ENCODE peak calls at places on chromosomes 13 and 19, in six cellular contexts. N, W, P, Z, R and F are unnamed samples.

GRCh38 chr19:50214699-50215543 is 11.5 kb downstream of the MYH14 start:
- DNase-seq in R (no peak), Z (no peak), P (no peak), W (no peak), N (no peak), F (peak; percentile 95)

GRCh38 chr19:6776999-6777398 is 4.5 kb downstream of the VAV1 start:
- DNase-seq in N (no peak), R (no peak), Z (no peak), W (no peak), P (no peak), F (no peak)

GRCh38 chr19:40687525-40688016 is 2.9 kb downstream of the NUMBL start:
- DNase-seq in Z (peak; percentile 23), N (no peak), W (peak; percentile 77), R (peak; percentile 98), P (peak; percentile 73), F (peak; percentile 48)

GRCh38 chr19:7931221-7932061 is 5.5 kb upstream of the CTXN1 start:
- DNase-seq in P (no peak), N (no peak), W (peak; percentile 14), R (no peak), Z (no peak), F (no peak)

GRCh38 chr13:20294497-20294896 is 62.4 kb upstream of the GJB6 start:
- DNase-seq in P (peak; percentile 13), W (no peak), Z (no peak), R (no peak), N (no peak), F (no peak)

GRCh38 chr13:109100705-109101104 is 471.3 kb downstream of the MYO16 start:
- DNase-seq in Z (no peak), N (no peak), P (no peak), R (no peak), W (no peak), F (no peak)

GRCh38 chr19:29620931-29621351 is 14.9 kb downstream of the POP4 start:
- DNase-seq in W (no peak), Z (no peak), R (no peak), P (no peak), N (no peak), F (peak; percentile 50)

GRCh38 chr13:71865858-71866172 is 1.2 kb downstream of the DACH1 start:
- DNase-seq in W (no peak), N (peak; percentile 65), P (no peak), Z (no peak), R (no peak), F (peak; percentile 25)

GRCh38 chr19:16778796-16779411 is 50.3 kb upstream of the SIN3B start:
- DNase-seq in R (peak; percentile 41), N (peak; percentile 52), P (peak; percentile 81), W (peak; percentile 10), Z (peak; percentile 26), F (no peak)

GRCh38 chr19:46654621-46655152 is 6.3 kb downstream of the DACT3 start:
- DNase-seq in P (no peak), R (no peak), Z (no peak), N (no peak), W (no peak), F (no peak)

GRCh38 chr19:296476-297225 is 5.4 kb upstream of the PLPP2 start:
- DNase-seq in P (no peak), N (no peak), W (no peak), Z (no peak), R (no peak), F (peak; percentile 62)

GRCh38 chr13:66154354-66154753 is 1075.8 kb downstream of the PCDH9 start:
- DNase-seq in N (no peak), Z (no peak), W (no peak), R (no peak), P (no peak), F (no peak)

GRCh38 chr19:954272-954671 is 28.4 kb downstream of the ARID3A start:
- DNase-seq in N (no peak), R (no peak), W (no peak), P (no peak), Z (no peak), F (no peak)

GRCh38 chr13:41842029-41842428 is 118.9 kb downstream of the VWA8 start:
- DNase-seq in N (no peak), W (no peak), Z (no peak), R (no peak), P (no peak), F (no peak)

GRCh38 chr19:48991823-48992570 is 1.1 kb downstream of the GYS1 start:
- DNase-seq in N (peak; percentile 59), W (peak; percentile 52), P (peak; percentile 63), R (peak; percentile 71), Z (no peak), F (peak; percentile 54)

GRCh38 chr19:9828551-9829063 is 889 bp downstream of the UBL5 start:
- DNase-seq in W (no peak), P (no peak), Z (no peak), N (no peak), R (no peak), F (no peak)

GRCh38 chr19:3750211-3750610 is 11.3 kb downstream of the APBA3 start:
- DNase-seq in Z (no peak), P (no peak), R (no peak), N (no peak), W (no peak), F (no peak)

GRCh38 chr13:44402902-44403719 is 29.5 kb downstream of the SERP2 start:
- DNase-seq in Z (no peak), R (no peak), N (no peak), P (no peak), W (no peak), F (peak; percentile 75)

GRCh38 chr19:29543381-29543780 is 17.6 kb downstream of the VSTM2B start:
- DNase-seq in Z (no peak), N (no peak), P (no peak), W (no peak), R (no peak), F (no peak)

GRCh38 chr19:19274146-19274545 is 1.0 kb upstream of the TM6SF2 start:
- DNase-seq in P (no peak), W (no peak), N (peak; percentile 19), Z (no peak), R (no peak), F (no peak)

GRCh38 chr19:57803594-57804325 is 11.0 kb downstream of the ZNF552 start:
- DNase-seq in W (peak; percentile 25), P (no peak), N (peak; percentile 68), R (no peak), Z (no peak), F (no peak)

GRCh38 chr13:33169273-33169980 is 116.1 kb downstream of the STARD13 start:
- DNase-seq in W (no peak), Z (no peak), P (no peak), N (no peak), R (no peak), F (no peak)

GRCh38 chr13:41751734-41752445 is 209.0 kb downstream of the VWA8 start:
- DNase-seq in W (no peak), Z (no peak), R (no peak), P (peak; percentile 10), N (no peak), F (no peak)

GRCh38 chr19:41546386-41546789 is 29.6 kb upstream of the CEACAM21 start:
- DNase-seq in R (no peak), Z (no peak), N (no peak), P (no peak), W (no peak), F (no peak)

DNA sequence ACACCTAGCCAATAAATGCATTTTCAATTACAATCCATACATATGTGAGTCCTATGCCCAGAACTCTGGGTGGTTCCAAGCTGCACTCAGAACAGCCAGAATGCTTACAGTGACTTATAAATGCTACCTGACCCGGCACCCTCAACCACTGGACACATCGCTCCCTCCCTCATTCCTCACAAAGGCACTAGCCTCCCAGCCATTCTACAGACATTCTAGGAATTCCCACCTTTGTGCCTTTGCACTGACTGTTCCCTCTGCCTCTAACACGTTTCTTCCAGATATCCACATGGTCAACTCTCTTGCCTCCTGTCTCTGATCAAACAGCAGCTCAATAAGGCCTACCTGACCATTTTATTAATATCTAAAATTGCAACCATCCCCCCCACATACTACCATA is 99.9 kb downstream of the LHFPL6 start:
- DNase-seq in R (no peak), P (no peak), Z (no peak), N (no peak), W (no peak), F (no peak)
- H3K27ac ChIP-seq in R (no peak overlapping the region), P (no peak overlapping the region), Z (no peak overlapping the region), N (no peak overlapping the region), W (no peak overlapping the region), F (no peak overlapping the region)

DNA sequence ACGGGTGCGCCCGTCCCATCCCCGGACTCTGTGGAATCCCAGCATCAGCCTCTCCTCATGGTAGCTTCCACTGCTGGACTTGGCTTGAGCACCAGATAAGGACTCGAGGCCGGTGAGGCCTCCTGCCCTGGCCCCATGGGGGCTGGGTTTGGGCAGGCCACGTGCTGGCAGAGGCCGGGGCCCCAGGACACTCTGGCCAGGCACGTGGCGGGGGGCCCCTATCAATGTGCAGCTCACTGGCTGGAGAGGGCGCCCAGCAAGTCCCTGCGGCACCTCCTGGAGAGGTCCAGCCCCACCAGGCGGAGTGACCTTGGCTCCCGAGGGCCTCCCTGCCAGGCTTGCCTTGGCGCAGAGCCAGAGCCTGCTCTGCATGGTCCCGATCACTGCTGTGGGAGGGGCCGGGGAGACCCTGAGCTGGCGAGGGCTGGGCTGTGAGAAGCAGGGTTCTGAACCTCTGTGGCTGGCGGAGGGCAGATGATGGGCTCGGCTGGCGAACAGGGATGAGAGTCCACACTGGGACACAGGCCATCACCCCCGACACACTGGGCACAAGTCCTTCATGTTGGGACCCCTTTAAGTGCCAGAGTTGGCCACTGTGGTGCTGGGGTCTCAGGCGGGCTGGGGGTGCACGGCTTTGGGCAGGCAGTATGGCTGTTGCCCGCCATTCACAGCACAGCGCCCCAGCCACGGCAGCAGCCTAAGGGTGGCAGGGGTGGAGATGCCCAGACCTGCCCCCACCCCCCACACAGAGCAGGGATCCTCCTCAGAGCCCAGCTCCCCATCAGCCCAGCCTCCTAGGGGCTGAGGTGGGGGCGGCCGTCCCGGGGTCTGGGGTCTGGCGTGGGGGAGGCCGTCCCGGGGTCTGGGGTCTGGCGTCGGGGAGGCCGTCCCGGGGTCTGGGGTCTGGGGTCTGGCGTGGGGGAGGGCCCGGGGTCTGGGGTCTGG is 19.1 kb downstream of the CEBPG start:
- DNase-seq in W (peak; percentile 47), N (peak; percentile 89), R (no peak), Z (no peak), P (no peak), F (peak; percentile 80)
- TF ChIP-seq EP300 in W (no peak), N (no peak), R (no peak), Z (no peak), P (no peak), F (no peak)

DNA sequence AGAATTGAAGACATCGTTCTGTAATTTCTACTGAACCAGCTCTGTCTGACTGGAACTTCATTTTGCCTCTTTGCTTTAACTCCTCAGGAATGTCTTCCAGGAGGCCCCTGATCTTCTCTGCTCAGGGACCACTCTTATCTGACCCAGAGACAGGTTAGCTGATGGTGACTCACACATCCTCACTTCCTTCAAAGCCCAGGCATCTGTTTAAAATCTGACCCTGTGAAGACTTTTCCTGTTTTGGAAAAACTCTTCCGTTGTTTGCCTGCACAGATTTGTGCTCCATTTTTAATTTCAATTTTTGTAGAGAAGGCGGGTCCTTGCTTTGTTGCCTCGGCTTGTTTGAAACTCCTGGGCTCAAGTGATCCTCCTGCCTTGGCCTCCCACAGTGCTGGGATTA is 1.6 kb downstream of the ARL11 start:
- DNase-seq in R (no peak), Z (no peak), N (no peak), W (no peak), P (no peak), F (no peak)
- H3K27ac ChIP-seq in R (no peak overlapping the region), Z (peak overlapping the region; percentile 14), N (no peak overlapping the region), W (no peak overlapping the region), P (no peak overlapping the region), F (peak overlapping the region; percentile 33)

DNA sequence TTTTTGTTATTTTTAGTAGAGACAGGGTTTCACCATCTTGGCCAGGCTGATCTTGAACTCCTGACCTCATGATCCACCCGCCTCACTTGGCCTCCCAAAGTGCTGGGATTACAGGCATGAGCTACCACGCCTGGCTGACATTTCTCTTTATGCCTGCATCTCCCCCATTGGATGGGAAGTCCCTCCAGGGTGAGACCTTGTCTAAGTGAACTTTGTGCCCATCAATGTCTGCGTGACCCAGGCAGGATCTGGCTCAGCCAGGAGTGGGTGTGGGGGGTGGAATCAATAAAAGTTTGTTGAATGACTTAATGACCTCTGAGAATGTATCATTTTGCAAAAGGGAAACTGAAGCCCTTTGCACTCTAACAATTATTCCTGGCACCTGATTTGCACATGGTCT is 1.8 kb upstream of the ARRDC5 start:
- DNase-seq in R (no peak), P (no peak), W (no peak), Z (no peak), N (no peak), F (no peak)
- TF ChIP-seq EP300 in R (no peak), P (no peak), W (no peak), Z (no peak), N (no peak), F (no peak)